ENCODE peak calls at places on chromosomes 16 and 17, in four cellular contexts. F, K, H and G are unnamed samples.

GRCh38 chr17:30130121-30130520 is 13.5 kb downstream of the NSRP1 start:
- DNase-seq in F (no peak), H (no peak), K (no peak), G (no peak)

GRCh38 chr16:87392823-87393679 is 915 bp downstream of the MAP1LC3B start:
- DNase-seq in H (no peak), F (peak), K (peak), G (peak)

GRCh38 chr17:67717192-67717623 is 528 bp upstream of the NOL11 start:
- DNase-seq in K (no peak), F (no peak), H (no peak), G (no peak)

GRCh38 chr17:83186751-83187421 is 107.5 kb downstream of the METRNL start:
- DNase-seq in K (no peak), F (peak), H (no peak), G (no peak)

GRCh38 chr16:19108409-19109287 is 5.1 kb upstream of the ITPRIPL2 start:
- DNase-seq in F (no peak), K (no peak), H (no peak), G (no peak)

GRCh38 chr17:73401911-73402310 is 90.1 kb upstream of the CDC42EP4 start:
- DNase-seq in K (peak), H (no peak), F (peak), G (peak)

GRCh38 chr17:50396261-50397110 is 837 bp downstream of the LRRC59 start:
- DNase-seq in H (no peak), F (no peak), K (peak), G (peak)

GRCh38 chr17:40694584-40694983 is 9.0 kb downstream of the KRT24 start:
- DNase-seq in H (no peak), K (no peak), F (no peak), G (no peak)

GRCh38 chr16:89123831-89124100 is 30.1 kb downstream of the ACSF3 start:
- DNase-seq in F (no peak), K (no peak), H (no peak), G (no peak)

GRCh38 chr17:75799402-75799801 is 14.8 kb downstream of the UNK start:
- DNase-seq in F (no peak), H (no peak), K (no peak), G (no peak)

DNA sequence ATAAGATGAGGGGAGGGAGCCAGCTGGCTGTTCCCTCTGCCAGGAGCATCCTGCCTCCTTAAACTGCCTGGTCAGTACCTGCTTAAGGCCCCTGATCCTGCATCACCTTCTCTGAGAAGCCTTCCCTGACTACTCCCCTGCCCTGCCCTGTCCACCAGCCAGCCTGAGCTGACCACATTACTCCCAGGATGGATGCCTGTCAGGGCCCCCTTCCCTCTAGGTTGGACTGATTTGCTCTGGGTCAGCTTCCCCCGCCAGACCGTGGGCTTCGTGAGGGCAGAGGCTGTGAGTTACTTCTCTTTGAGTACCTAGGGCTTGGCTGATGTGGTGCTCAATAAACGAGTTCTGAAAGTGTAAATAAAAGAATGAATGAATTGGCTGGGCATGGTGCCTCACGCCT is 63.3 kb downstream of the WSB1 start:
- DNase-seq in K (no peak), H (no peak), F (no peak), G (no peak)
- H2BK12ac ChIP-seq in K (no peak), H (no peak), F (no peak), G (no peak)

GRCh38 chr16:10323528-10323869 is 62.4 kb upstream of the ATF7IP2 start:
- DNase-seq in K (no peak), F (no peak), H (no peak), G (no peak)

GRCh38 chr16:10325783-10326543 is 59.9 kb upstream of the ATF7IP2 start:
- DNase-seq in H (no peak), K (no peak), F (no peak), G (no peak)

GRCh38 chr16:10322723-10323527 is 62.9 kb upstream of the ATF7IP2 start:
- DNase-seq in K (no peak), F (no peak), H (no peak), G (no peak)

GRCh38 chr16:10326647-10327046 is 59.2 kb upstream of the ATF7IP2 start:
- DNase-seq in F (no peak), K (no peak), H (no peak), G (no peak)

DNA sequence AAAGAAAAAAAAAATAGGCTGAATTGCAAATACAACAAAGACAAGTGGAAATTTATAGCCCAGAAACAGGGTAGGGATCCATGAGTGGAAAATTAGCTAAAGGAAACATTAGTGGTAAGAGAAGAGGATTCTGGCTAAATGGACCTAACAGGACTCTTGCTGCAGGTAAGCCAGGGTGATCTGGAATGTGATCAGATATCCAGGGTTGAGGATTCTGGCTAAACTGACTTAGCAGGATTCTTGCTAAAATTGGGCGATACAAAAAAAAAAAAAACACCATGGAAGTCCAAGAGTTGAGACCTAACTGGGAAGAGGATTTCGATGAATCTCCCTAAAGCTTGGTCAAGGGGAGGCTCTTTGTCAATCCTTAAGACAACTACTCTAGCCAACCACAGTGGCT is 61.7 kb upstream of the ATF7IP2 start:
- DNase-seq in F (no peak), K (no peak), H (no peak), G (no peak)
- H4K91ac ChIP-seq in F (no peak), K (no peak), H (no peak), G (no peak)

DNA sequence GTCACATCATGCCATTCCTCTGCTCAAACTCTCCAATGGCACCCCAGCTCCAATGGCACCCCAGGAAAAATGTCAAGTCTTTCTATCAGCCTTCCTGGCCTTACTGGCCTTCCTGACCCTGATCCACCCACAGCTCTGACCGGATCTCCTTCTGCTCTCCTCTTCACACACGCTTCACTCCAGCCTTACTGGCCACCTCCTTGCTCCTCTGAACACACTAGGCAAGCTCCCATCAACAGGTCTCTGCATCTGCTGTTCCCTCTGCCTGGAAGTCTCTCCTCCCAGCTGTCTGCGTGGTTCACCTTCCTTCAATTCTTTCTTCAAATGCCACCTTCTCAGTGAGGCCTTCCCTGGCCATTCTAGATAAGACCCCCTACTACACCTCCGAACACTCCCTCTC is 43.4 kb downstream of the MYO1D start:
- DNase-seq in H (no peak), F (no peak), K (no peak), G (no peak)
- H2BK12ac ChIP-seq in H (no peak), F (no peak), K (no peak), G (no peak)

DNA sequence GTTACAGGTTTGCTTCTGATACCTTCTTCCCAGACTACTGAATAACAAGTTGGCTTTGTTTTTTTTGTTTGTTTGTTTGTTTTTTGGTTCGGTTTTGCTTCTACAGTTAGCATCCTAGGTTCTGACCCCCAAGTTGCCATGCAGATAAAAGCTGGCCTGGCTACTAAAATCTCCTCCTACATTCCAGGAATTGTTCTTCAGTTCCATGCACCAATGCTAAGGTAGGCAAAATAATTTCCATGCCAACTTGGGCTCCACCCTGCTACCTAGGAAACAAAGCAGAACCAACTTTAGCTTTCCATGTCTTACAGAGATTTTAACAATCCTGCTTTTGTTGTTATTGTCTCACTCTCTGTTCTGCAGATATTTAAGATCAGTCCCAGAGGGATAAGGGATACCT is 495.5 kb upstream of the SOX9 start:
- DNase-seq in F (no peak), K (no peak), H (no peak), G (no peak)
- H4K91ac ChIP-seq in F (no peak), K (no peak), H (no peak), G (no peak)